ENCODE peak calls at places on chromosomes 11 and 22, in six cellular contexts. C is tibial nerve, G is HepG2, E is ovary, M is SK-N-SH, Y is K562. P is an unnamed sample.

GRCh38 chr22:49866134-49866533 is 12.5 kb downstream of the ZBED4 start:
- DNase-seq in C (no peak), G (no peak), E (no peak), M (no peak), Y (no peak), P (no peak)

GRCh38 chr11:64339754-64340408 is at the start of gene CCDC88B:
- DNase-seq in C (no peak), G (no peak), E (no peak), M (no peak), Y (no peak), P (peak; percentile 86)

GRCh38 chr11:118572914-118573550 is 823 bp downstream of the ARCN1 start:
- DNase-seq in C (no peak), G (peak; percentile 27), E (no peak), M (peak; percentile 22), Y (peak; percentile 74), P (no peak)

GRCh38 chr22:38738475-38739070 is 17.2 kb downstream of the SUN2 start:
- DNase-seq in C (no peak), G (no peak), E (no peak), M (no peak), Y (no peak), P (no peak)

GRCh38 chr11:113477321-113477720 is 2.1 kb upstream of the DRD2 start:
- DNase-seq in C (no peak), G (no peak), E (no peak), M (peak; percentile 83), Y (no peak), P (peak; percentile 16)

GRCh38 chr11:71537537-71537936 is 288 bp upstream of the KRTAP5-8 start:
- DNase-seq in C (no peak), G (no peak), E (no peak), M (no peak), Y (no peak), P (no peak)

GRCh38 chr11:128662960-128663359 is 30.9 kb upstream of the FLI1 start:
- DNase-seq in C (no peak), G (no peak), E (no peak), M (peak; percentile 38), Y (no peak), P (no peak)

GRCh38 chr11:66479741-66480115 is 506 bp upstream of the DPP3 start:
- DNase-seq in C (peak; percentile 39), G (peak; percentile 71), E (no peak), M (no peak), Y (no peak), P (peak; percentile 66)

GRCh38 chr11:105148241-105148640 is 8.7 kb upstream of the CARD18 start:
- DNase-seq in C (no peak), G (no peak), E (no peak), M (no peak), Y (no peak), P (no peak)

GRCh38 chr11:43316451-43316850 is 4.7 kb downstream of the API5 start:
- DNase-seq in C (no peak), G (no peak), E (no peak), M (no peak), Y (no peak), P (no peak)

GRCh38 chr11:2661173-2662023 is 38.4 kb downstream of the KCNQ1OT1 start:
- DNase-seq in C (no peak), G (no peak), E (no peak), M (no peak), Y (no peak), P (no peak)

GRCh38 chr22:24938741-24939341 is 7.7 kb downstream of the LHFPL7 start:
- DNase-seq in C (peak; percentile 44), G (peak; percentile 49), E (no peak), M (peak; percentile 76), Y (peak; percentile 33), P (no peak)

GRCh38 chr11:123509737-123510578 is 79.9 kb downstream of the GRAMD1B start:
- DNase-seq in C (no peak), G (no peak), E (no peak), M (peak; percentile 84), Y (no peak), P (no peak)

GRCh38 chr11:131888230-131888826 is 517.9 kb downstream of the NTM start:
- DNase-seq in C (no peak), G (no peak), E (no peak), M (no peak), Y (no peak), P (no peak)

GRCh38 chr11:75474878-75475766 is 42.1 kb upstream of the KLHL35 start:
- DNase-seq in C (peak; percentile 55), G (no peak), E (peak; percentile 69), M (peak; percentile 63), Y (peak; percentile 89), P (no peak)

GRCh38 chr11:125593113-125593761 is 585 bp downstream of the STT3A start:
- DNase-seq in C (no peak), G (peak; percentile 60), E (no peak), M (no peak), Y (peak; percentile 64), P (no peak)

GRCh38 chr11:79336740-79337517 is 103.9 kb downstream of the TENM4 start:
- DNase-seq in C (no peak), G (no peak), E (no peak), M (no peak), Y (no peak), P (no peak)

GRCh38 chr11:65456418-65456817 is 33.8 kb downstream of the NEAT1 start:
- DNase-seq in C (no peak), G (no peak), E (no peak), M (no peak), Y (no peak), P (no peak)

GRCh38 chr11:60951611-60951908 is 416 bp downstream of the SLC15A3 start:
- DNase-seq in C (peak; percentile 23), G (no peak), E (no peak), M (no peak), Y (no peak), P (no peak)
- H3K4me3 ChIP-seq in C (peak overlapping the region; percentile 30), G (peak overlapping the region; percentile 57), E (peak overlapping the region; percentile 47), M (no peak overlapping the region), Y (no peak overlapping the region), P (peak overlapping the region; percentile 54)

DNA sequence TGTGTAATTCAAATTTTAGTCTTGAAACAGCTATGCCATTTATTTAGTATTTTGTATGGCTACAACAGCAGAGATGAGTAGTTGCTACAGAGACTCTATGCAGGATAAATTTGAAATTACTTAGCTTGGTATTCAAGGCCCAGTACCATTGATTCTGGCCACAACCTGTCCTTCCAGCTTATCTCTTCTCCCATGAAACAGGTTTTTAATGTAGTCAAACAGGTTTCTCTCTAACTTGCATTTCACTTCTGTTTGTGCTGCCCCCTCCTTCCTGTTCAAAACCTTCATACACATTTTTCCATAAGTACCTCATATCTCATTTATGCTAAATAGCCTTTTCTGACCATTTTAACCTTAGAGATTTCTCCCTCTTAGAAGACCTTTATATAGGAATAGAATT is 3.3 kb downstream of the USP47 start:
- DNase-seq in C (no peak), G (no peak), E (no peak), M (no peak), Y (no peak), P (no peak)
- H3K27ac ChIP-seq in C (peak overlapping the region; percentile 99), G (no peak overlapping the region), E (no peak overlapping the region), M (peak overlapping the region; percentile 97), Y (peak overlapping the region; percentile 96), P (peak overlapping the region; percentile 99)

DNA sequence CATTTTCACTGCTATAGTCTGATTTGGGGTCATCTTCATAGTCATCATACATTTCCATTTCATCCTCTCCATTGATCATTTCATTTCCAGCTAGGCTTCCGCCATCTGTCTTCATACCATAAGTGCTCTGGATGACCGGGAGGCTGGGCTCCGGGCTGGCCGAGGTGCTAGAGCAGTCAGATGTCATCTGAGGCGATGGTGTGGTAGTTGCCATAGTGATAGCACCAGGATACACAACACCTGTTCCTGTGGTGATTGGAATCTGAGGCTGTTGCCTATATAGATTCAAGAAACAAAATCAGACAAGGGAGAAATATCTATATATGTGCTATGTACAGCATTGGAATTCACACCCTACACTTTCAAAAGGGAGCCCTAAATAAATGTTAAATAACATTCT is 383.5 kb downstream of the SOX6 start:
- DNase-seq in C (no peak), G (no peak), E (no peak), M (no peak), Y (no peak), P (no peak)
- TF ChIP-seq EP300 in C (no peak), G (no peak), E (no peak), M (no peak), Y (no peak), P (no peak)

GRCh38 chr11:83782329-83782728 is 496.2 kb upstream of the CCDC90B start:
- DNase-seq in C (no peak), G (no peak), E (no peak), M (no peak), Y (no peak), P (no peak)
- H3K4me3 ChIP-seq in C (no peak overlapping the region), G (no peak overlapping the region), E (no peak overlapping the region), M (no peak overlapping the region), Y (no peak overlapping the region), P (no peak overlapping the region)

GRCh38 chr11:102552447-102553200 is 22.1 kb upstream of the MMP7 start:
- DNase-seq in C (no peak), G (peak; percentile 25), E (no peak), M (no peak), Y (no peak), P (no peak)
- H3K27ac ChIP-seq in C (peak overlapping the region; percentile 20), G (no peak overlapping the region), E (no peak overlapping the region), M (no peak overlapping the region), Y (no peak overlapping the region), P (peak overlapping the region; percentile 27)

GRCh38 chr11:96095884-96096301 is 172.0 kb upstream of the MTMR2 start:
- DNase-seq in C (no peak), G (no peak), E (no peak), M (no peak), Y (no peak), P (no peak)
- TF ChIP-seq EP300 in C (no peak), G (no peak), E (no peak), M (no peak), Y (no peak), P (no peak)

GRCh38 chr22:30324008-30324730 is 2.6 kb downstream of the TBC1D10A start:
- DNase-seq in C (no peak), G (no peak), E (no peak), M (no peak), Y (no peak), P (no peak)
- H3K4me3 ChIP-seq in C (no peak overlapping the region), G (no peak overlapping the region), E (peak overlapping the region; percentile 86), M (peak overlapping the region; percentile 79), Y (no peak overlapping the region), P (peak overlapping the region; percentile 99)

DNA sequence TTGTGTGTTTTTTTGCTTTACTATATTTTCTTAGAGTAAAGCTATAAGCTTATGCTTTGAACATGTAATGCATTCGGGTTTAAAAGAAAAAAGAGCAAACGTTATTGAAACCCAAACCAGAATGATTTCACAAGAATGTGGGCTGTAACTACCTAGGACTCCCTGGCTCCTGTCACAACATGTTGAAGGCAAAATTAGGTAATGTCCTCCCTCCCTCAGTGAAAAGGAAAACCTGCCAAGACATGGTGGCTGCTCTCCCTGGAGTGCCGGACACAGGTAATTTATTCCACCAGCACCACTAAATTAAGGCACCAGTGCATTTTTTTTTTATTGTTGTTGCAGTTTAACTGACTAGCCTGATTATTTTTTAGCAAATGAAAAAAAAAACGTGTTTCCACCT is 134.8 kb downstream of the CCDC34 start:
- DNase-seq in C (no peak), G (no peak), E (no peak), M (no peak), Y (no peak), P (no peak)
- H3K27ac ChIP-seq in C (no peak overlapping the region), G (no peak overlapping the region), E (no peak overlapping the region), M (no peak overlapping the region), Y (no peak overlapping the region), P (no peak overlapping the region)

P was measured in upper lobe of left lung.